ENCODE peak calls at places on chromosomes 3 and 15, in nine cellular contexts. T is osteoblast; Q is tibial nerve; E is CD4-positive, alpha-beta memory T cell; C is ovary; R is neuronal stem cell; L is neural progenitor cell; D is psoas muscle; A is tibial artery. W is an unnamed sample. For H3K27me3, the result is how much of the 10 kb centered on the place peaks cover.

GRCh38 chr3:52056521-52056967 is at the start of gene DUSP7:
- DNase-seq in T (peak), Q (peak), E (peak), C (peak), R (peak), L (peak), D (peak), A (peak), W (peak)

GRCh38 chr15:94231728-94232086 is 346 bp downstream of the MCTP2 start:
- DNase-seq in T (no peak), Q (no peak), E (no peak), C (no peak), R (peak), L (peak), D (no peak), A (no peak), W (no peak)

GRCh38 chr3:933311-933710 is 159.5 kb upstream of the CNTN6 start:
- DNase-seq in T (no peak), Q (no peak), E (no peak), C (no peak), R (no peak), L (peak), D (no peak), A (no peak), W (no peak)

GRCh38 chr3:50331364-50331907 is 3.4 kb upstream of the TUSC2 start:
- DNase-seq in T (no peak), Q (no peak), E (peak), C (no peak), R (no peak), L (no peak), D (no peak), A (no peak), W (no peak)

GRCh38 chr3:47571391-47572165 is 7.1 kb downstream of the CSPG5 start:
- DNase-seq in T (no peak), Q (no peak), E (no peak), C (no peak), R (peak), L (peak), D (no peak), A (no peak), W (no peak)

GRCh38 chr15:95596487-95596886 is 734.0 kb upstream of the NR2F2 start:
- DNase-seq in T (no peak), Q (no peak), E (no peak), C (no peak), R (peak), L (peak), D (no peak), A (no peak), W (no peak)

GRCh38 chr3:194373028-194373427 is 3.5 kb upstream of the LRRC15 start:
- DNase-seq in T (peak), Q (no peak), E (no peak), C (no peak), R (no peak), L (no peak), D (no peak), A (no peak), W (no peak)

GRCh38 chr3:191236635-191237034 is 37.6 kb downstream of the OSTN start:
- DNase-seq in T (no peak), Q (no peak), E (no peak), C (no peak), R (no peak), L (no peak), D (no peak), A (no peak), W (no peak)

GRCh38 chr3:74532446-74532845 is 82.0 kb downstream of the CNTN3 start:
- DNase-seq in T (no peak), Q (no peak), E (no peak), C (no peak), R (no peak), L (no peak), D (no peak), A (no peak), W (no peak)

GRCh38 chr15:89003865-89004725 is 84.2 kb upstream of the ABHD2 start:
- DNase-seq in T (no peak), Q (no peak), E (no peak), C (no peak), R (peak), L (peak), D (peak), A (peak), W (no peak)

GRCh38 chr15:86776120-86776519 is 696.4 kb downstream of the AGBL1 start:
- DNase-seq in T (no peak), Q (no peak), E (no peak), C (no peak), R (no peak), L (no peak), D (no peak), A (no peak), W (no peak)

GRCh38 chr15:71806452-71806931 is 3.9 kb upstream of the NR2E3 start:
- DNase-seq in T (peak), Q (no peak), E (no peak), C (peak), R (no peak), L (peak), D (no peak), A (no peak), W (no peak)

GRCh38 chr3:124266517-124266916 is 274.6 kb upstream of the ROPN1 start:
- DNase-seq in T (no peak), Q (no peak), E (no peak), C (no peak), R (no peak), L (peak), D (no peak), A (no peak), W (no peak)

GRCh38 chr3:158748237-158748828 is 16.1 kb upstream of the RARRES1 start:
- DNase-seq in T (no peak), Q (peak), E (no peak), C (no peak), R (no peak), L (no peak), D (no peak), A (peak), W (peak)

GRCh38 chr3:197373096-197373495 is 74.7 kb upstream of the DLG1 start:
- DNase-seq in T (no peak), Q (no peak), E (no peak), C (no peak), R (no peak), L (no peak), D (no peak), A (peak), W (no peak)

GRCh38 chr15:81282911-81283310 is 41.0 kb downstream of the STARD5 start:
- DNase-seq in T (no peak), Q (no peak), E (no peak), C (no peak), R (no peak), L (no peak), D (no peak), A (peak), W (no peak)

GRCh38 chr3:177491301-177492031 is 294.2 kb upstream of the TBL1XR1 start:
- DNase-seq in T (no peak), Q (no peak), E (no peak), C (no peak), R (no peak), L (no peak), D (no peak), A (no peak), W (no peak)

GRCh38 chr3:185959609-185960517 is 22.0 kb upstream of the TRA2B start:
- DNase-seq in T (peak), Q (no peak), E (no peak), C (no peak), R (no peak), L (no peak), D (no peak), A (no peak), W (no peak)

GRCh38 chr3:37125702-37126101 is 48.7 kb downstream of the LRRFIP2 start:
- DNase-seq in T (no peak), Q (no peak), E (no peak), C (no peak), R (no peak), L (no peak), D (no peak), A (no peak), W (no peak)

GRCh38 chr3:182268711-182269110 is 524.6 kb upstream of the ATP11B start:
- DNase-seq in T (no peak), Q (no peak), E (no peak), C (no peak), R (no peak), L (no peak), D (no peak), A (no peak), W (no peak)
- H3K27me3 ChIP-seq in T (under half), Q (under half), E (under half), C (under half), R (under half), L (under half), D (under half), A (under half), W (under half)

GRCh38 chr15:40320931-40321371 is 2.5 kb upstream of the INAFM2 start:
- DNase-seq in T (peak), Q (peak), E (peak), C (peak), R (no peak), L (peak), D (no peak), A (peak), W (no peak)
- H3K27me3 ChIP-seq in T (under half), Q (under half), E (under half), C (under half), R (under half), L (half or more), D (under half), A (under half), W (under half)

GRCh38 chr3:117989982-117990381 is 1044.7 kb downstream of the IGSF11 start:
- DNase-seq in T (no peak), Q (no peak), E (no peak), C (no peak), R (no peak), L (no peak), D (no peak), A (no peak), W (no peak)

GRCh38 chr3:117998071-117998470 is 1036.6 kb downstream of the IGSF11 start:
- DNase-seq in T (peak), Q (no peak), E (no peak), C (no peak), R (no peak), L (no peak), D (no peak), A (no peak), W (no peak)

GRCh38 chr3:117997201-117998049 is 1037.2 kb downstream of the IGSF11 start:
- DNase-seq in T (peak), Q (peak), E (no peak), C (peak), R (peak), L (peak), D (peak), A (peak), W (peak)

GRCh38 chr3:118000219-118000618 is 1034.4 kb downstream of the IGSF11 start:
- DNase-seq in T (no peak), Q (no peak), E (no peak), C (no peak), R (no peak), L (no peak), D (no peak), A (no peak), W (no peak)

GRCh38 chr3:117995795-117996194 is 1038.9 kb downstream of the IGSF11 start:
- DNase-seq in T (no peak), Q (no peak), E (no peak), C (no peak), R (no peak), L (no peak), D (no peak), A (no peak), W (no peak)
- H3K27me3 ChIP-seq in T (under half), Q (under half), E (under half), C (under half), R (under half), L (under half), D (under half), A (under half), W (under half)

DNA sequence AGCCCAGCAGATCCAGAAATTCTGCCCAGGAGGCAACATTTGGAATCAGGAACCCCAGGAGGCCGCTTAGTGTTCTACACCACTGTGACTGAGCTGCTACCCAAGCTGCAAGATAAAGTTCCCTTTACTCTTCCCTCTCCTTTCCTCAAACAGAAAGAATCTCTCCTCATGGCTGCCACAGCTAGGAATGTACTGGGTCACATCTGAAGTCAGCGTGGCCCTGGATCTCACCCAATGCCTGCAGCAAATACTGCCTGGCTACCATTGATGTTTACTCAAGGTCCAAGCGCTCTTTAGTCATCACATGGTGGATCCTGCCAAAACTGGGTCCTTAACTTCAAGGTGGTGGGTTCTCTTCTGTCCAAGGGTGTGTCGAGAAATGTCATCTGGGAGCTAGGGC is 382.7 kb downstream of the EPHA6 start:
- DNase-seq in T (no peak), Q (no peak), E (no peak), C (no peak), R (no peak), L (no peak), D (no peak), A (no peak), W (no peak)
- H3K27me3 ChIP-seq in T (under half), Q (under half), E (under half), C (under half), R (under half), L (under half), D (under half), A (under half), W (under half)

GRCh38 chr3:90180543-90180942 is 1073.1 kb downstream of the EPHA3 start:
- DNase-seq in T (no peak), Q (no peak), E (no peak), C (no peak), R (no peak), L (no peak), D (no peak), A (no peak), W (no peak)
- H3K27me3 ChIP-seq in T (under half), Q (under half), E (under half), C (under half), R (under half), L (under half), D (under half), A (under half), W (under half)

GRCh38 chr3:147672035-147672434 is 262.9 kb downstream of the ZIC1 start:
- DNase-seq in T (no peak), Q (no peak), E (no peak), C (no peak), R (no peak), L (peak), D (no peak), A (no peak), W (no peak)
- H3K27me3 ChIP-seq in T (under half), Q (under half), E (under half), C (under half), R (under half), L (under half), D (under half), A (under half), W (under half)

DNA sequence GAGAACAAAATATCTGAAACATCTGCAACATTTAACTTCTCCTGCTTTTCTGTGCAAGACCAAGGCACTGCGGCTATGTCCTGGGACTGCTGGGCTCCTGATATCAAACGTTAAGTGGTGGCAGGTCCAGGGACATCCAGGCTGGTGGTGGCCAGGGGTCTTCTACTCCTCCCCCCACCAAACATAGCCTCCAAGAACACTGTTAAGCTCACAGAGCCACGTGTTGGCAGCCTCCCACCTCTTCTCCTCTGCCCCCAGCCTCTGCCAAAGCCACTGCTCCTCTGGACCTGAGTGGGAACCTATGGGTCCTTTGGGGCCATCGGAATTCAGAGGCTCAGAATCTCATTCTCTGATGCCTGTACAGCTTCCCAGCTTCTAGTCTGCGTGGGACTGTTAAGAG is 325.7 kb downstream of the ARRDC4 start:
- DNase-seq in T (no peak), Q (no peak), E (no peak), C (no peak), R (no peak), L (no peak), D (no peak), A (no peak), W (no peak)
- H3K27me3 ChIP-seq in T (under half), Q (under half), E (under half), C (under half), R (under half), L (under half), D (under half), A (under half), W (under half)

DNA sequence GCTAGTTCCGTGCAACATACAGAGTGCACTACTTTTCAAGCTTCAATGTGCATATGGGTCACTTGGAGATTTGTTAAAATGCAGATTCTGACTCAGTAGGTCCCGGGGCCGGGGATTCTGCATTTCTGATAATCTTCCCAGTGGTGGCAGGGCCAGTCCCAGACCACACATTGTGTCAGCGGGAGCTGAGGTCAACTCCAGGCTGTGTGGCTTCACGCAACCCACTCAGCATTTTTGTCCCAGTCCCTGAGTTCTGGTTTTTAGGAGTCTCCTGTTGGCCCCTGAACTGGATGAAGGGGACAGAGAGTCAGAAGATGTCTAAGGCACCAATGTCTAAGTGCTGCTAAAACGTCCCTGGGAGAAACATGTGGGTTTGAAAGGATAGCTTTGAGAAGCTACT is 26.1 kb upstream of the CCDC174 start:
- DNase-seq in T (no peak), Q (no peak), E (no peak), C (no peak), R (no peak), L (no peak), D (no peak), A (no peak), W (no peak)
- H3K27me3 ChIP-seq in T (under half), Q (under half), E (under half), C (under half), R (under half), L (under half), D (under half), A (under half), W (under half)

GRCh38 chr15:45378149-45378912 is at the start of gene GATM:
- DNase-seq in T (peak), Q (peak), E (no peak), C (peak), R (peak), L (peak), D (peak), A (peak), W (peak)

GRCh38 chr15:45375836-45376235 is 2.5 kb downstream of the GATM start:
- DNase-seq in T (no peak), Q (no peak), E (no peak), C (no peak), R (no peak), L (no peak), D (no peak), A (no peak), W (no peak)

GRCh38 chr15:45377630-45378148 is 655 bp downstream of the GATM start:
- DNase-seq in T (no peak), Q (peak), E (no peak), C (peak), R (peak), L (peak), D (peak), A (peak), W (no peak)

GRCh38 chr15:45376300-45376928 is 1.9 kb downstream of the GATM start:
- DNase-seq in T (no peak), Q (no peak), E (no peak), C (no peak), R (no peak), L (no peak), D (no peak), A (no peak), W (no peak)

GRCh38 chr15:45376967-45377629 is 1.2 kb downstream of the GATM start:
- DNase-seq in T (no peak), Q (no peak), E (no peak), C (no peak), R (no peak), L (no peak), D (no peak), A (no peak), W (no peak)
- H3K27me3 ChIP-seq in T (half or more), Q (under half), E (under half), C (under half), R (under half), L (half or more), D (under half), A (under half), W (under half)

W was measured in lower lobe of right lung.